ENCODE peak calls at places on chromosomes 16 and 17, in five cellular contexts. C, I, D, G and Q are unnamed samples.

GRCh38 chr17:7177210-7177953 is 1.8 kb downstream of the ASGR1 start:
- DNase-seq in C (peak), I (peak), D (peak), G (peak), Q (no peak)

GRCh38 chr17:63019138-63019873 is 53.3 kb downstream of the TANC2 start:
- DNase-seq in C (no peak), I (no peak), D (no peak), G (no peak), Q (no peak)

GRCh38 chr17:17070931-17071330 is 28.7 kb downstream of the MPRIP start:
- DNase-seq in C (no peak), I (no peak), D (no peak), G (no peak), Q (no peak)

GRCh38 chr16:9138731-9139501 is 47.5 kb downstream of the HAPSTR1 start:
- DNase-seq in C (peak), I (peak), D (peak), G (peak), Q (no peak)

GRCh38 chr17:65365209-65365608 is 196.2 kb downstream of the AXIN2 start:
- DNase-seq in C (no peak), I (no peak), D (no peak), G (no peak), Q (no peak)

GRCh38 chr16:57824880-57825279 is 22.6 kb upstream of the KIFC3 start:
- DNase-seq in C (no peak), I (no peak), D (no peak), G (no peak), Q (no peak)

GRCh38 chr16:65319621-65320231 is 197.9 kb upstream of the CDH11 start:
- DNase-seq in C (no peak), I (no peak), D (no peak), G (no peak), Q (no peak)

GRCh38 chr16:77383606-77384187 is 51.1 kb downstream of the ADAMTS18 start:
- DNase-seq in C (no peak), I (no peak), D (no peak), G (no peak), Q (no peak)

GRCh38 chr16:85616608-85617311 is 3.6 kb downstream of the GSE1 start:
- DNase-seq in C (no peak), I (no peak), D (peak), G (peak), Q (no peak)

GRCh38 chr17:62444063-62444462 is 20.4 kb downstream of the METTL2A start:
- DNase-seq in C (no peak), I (no peak), D (no peak), G (no peak), Q (no peak)

GRCh38 chr17:50928662-50929061 is 62.5 kb upstream of the TOB1 start:
- DNase-seq in C (no peak), I (no peak), D (no peak), G (no peak), Q (no peak)

GRCh38 chr17:35774499-35774898 is 13.8 kb downstream of the C17orf50 start:
- DNase-seq in C (no peak), I (peak), D (no peak), G (peak), Q (no peak)

GRCh38 chr17:41792835-41793748 is 6.6 kb upstream of the JUP start:
- DNase-seq in C (peak), I (peak), D (no peak), G (peak), Q (no peak)
- H3K4me3 ChIP-seq in C (peak), I (no peak), D (no peak), G (no peak), Q (no peak)

GRCh38 chr16:83953796-83954576 is 946 bp downstream of the OSGIN1 start:
- DNase-seq in C (peak), I (peak), D (no peak), G (no peak), Q (no peak)

GRCh38 chr16:83956336-83957289 is 3.6 kb downstream of the OSGIN1 start:
- DNase-seq in C (peak), I (peak), D (peak), G (peak), Q (peak)

GRCh38 chr16:83955218-83956130 is 2.4 kb downstream of the OSGIN1 start:
- DNase-seq in C (no peak), I (peak), D (no peak), G (no peak), Q (peak)

GRCh38 chr16:83952940-83953795 is at the start of gene OSGIN1:
- DNase-seq in C (peak), I (peak), D (peak), G (peak), Q (peak)

GRCh38 chr16:83954577-83955016 is 1.6 kb downstream of the OSGIN1 start:
- DNase-seq in C (no peak), I (peak), D (no peak), G (peak), Q (no peak)
- TF ChIP-seq CTCF in C (no peak), I (no peak), D (no peak), G (no peak), Q (no peak)

GRCh38 chr16:3047387-3047720 is 993 bp downstream of the MMP25 start:
- DNase-seq in C (no peak), I (no peak), D (no peak), G (no peak), Q (no peak)

GRCh38 chr16:3044708-3045107 is 1.7 kb upstream of the MMP25 start:
- DNase-seq in C (no peak), I (no peak), D (no peak), G (no peak), Q (no peak)

GRCh38 chr16:3046506-3047386 is at the start of gene MMP25:
- DNase-seq in C (no peak), I (no peak), D (no peak), G (no peak), Q (no peak)

GRCh38 chr16:3042376-3042775 is 4.0 kb upstream of the MMP25 start:
- DNase-seq in C (no peak), I (no peak), D (no peak), G (no peak), Q (no peak)

DNA sequence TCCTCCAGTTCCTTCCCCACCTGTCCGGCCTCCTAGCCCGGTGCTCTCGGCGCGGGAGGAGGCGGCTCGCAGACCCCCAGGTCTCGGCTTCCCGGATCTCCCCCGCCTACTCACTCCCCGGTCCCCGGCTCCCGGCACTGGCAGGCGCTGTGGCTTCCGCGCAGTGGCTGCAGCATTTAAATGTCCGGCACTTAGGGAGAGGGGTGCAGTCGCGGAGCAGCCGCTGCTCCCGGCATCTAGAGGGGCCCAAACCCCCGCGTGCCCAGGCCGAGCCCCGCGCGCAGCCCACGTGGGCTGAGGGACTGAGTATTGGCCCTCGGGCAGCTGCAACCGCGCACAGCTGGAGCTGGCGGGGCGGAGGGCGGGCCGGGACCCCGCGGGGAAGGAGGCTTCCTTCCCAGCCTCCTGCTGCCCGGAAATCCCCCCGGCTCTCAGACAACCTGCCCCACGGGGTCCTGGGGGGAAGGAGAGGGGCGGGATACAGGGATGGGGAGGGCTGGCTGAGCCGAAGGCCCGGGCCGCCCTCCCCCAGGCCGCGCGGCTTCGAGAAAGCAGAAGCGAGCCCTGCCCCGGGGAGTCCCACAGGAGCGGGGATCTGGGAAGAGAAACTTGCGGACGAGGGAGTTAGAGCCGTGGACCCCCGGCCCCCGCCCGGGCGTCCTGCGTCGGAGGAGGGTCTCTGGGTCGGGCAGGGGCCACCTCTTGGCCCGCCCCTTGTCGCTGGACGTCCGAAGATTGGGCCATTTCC is 429 bp upstream of the MMP25 start:
- DNase-seq in C (no peak), I (no peak), D (no peak), G (no peak), Q (no peak)
- H3K4me3 ChIP-seq in C (peak), I (peak), D (peak), G (peak), Q (peak)

DNA sequence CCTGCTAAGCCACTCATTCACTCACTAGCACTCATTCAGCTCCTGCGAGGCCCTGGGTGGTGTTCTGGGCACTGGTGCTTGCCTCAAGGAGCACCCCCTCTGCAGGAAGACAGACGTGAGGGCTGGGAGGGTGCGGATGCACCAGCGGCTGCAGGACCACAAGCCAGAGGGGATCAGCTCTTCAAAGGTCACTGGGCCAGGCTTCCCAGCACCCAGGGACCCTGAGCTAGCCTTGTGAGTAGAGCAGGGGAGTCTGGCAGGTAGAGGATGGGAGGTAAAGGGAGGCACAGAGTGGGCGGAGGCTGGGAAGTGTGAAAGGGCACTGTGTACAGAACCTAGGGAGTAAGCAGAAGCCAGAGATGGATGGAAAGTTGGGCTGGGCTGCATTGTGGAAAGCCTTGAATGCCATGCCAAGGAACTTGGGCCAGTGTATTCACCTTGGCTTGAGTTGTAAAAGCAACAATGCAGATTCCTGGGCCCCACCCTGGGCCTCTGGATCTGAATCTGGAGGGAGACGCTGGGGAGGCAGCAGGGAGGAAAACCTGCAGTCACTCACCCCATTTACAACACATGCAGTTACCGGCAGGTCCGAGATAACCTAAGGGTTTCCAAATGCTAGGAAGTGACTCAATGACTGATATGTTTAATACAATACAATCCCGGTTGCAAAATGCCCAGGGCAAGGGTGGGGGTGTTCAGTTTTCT is 1.7 kb downstream of the IL4R start:
- DNase-seq in C (peak), I (peak), D (peak), G (peak), Q (no peak)
- TF ChIP-seq CTCF in C (no peak), I (peak), D (no peak), G (no peak), Q (no peak)